ENCODE peak calls at places on chromosomes 4 and X, in six cellular contexts. R is uterus, S is mammary epithelial cell, I is IMR-90, U is neural progenitor cell, P is PC-9. F is an unnamed sample.

GRCh38 chr4:6548201-6548881 is 26.6 kb upstream of the MAN2B2 start:
- DNase-seq in R (no peak), U (peak; percentile 81), P (peak; percentile 70), I (peak; percentile 22), S (peak; percentile 37), F (peak; percentile 57)

GRCh38 chr4:186040316-186040715 is 28.6 kb upstream of the TLR3 start:
- DNase-seq in P (no peak), I (no peak), S (no peak), U (no peak), R (no peak), F (no peak)

GRCh38 chr4:126051709-126052424 is 737.1 kb downstream of the FAT4 start:
- DNase-seq in S (peak; percentile 25), R (no peak), P (no peak), U (no peak), I (peak; percentile 84), F (peak; percentile 72)

GRCh38 chr4:164012396-164013027 is 518.0 kb downstream of the TMA16 start:
- DNase-seq in I (no peak), U (peak; percentile 76), S (peak; percentile 16), P (no peak), R (no peak), F (no peak)

GRCh38 chr4:172770787-172771186 is 397.8 kb upstream of the GALNT7 start:
- DNase-seq in U (no peak), S (no peak), P (no peak), I (no peak), R (no peak), F (no peak)

GRCh38 chrX:151996329-151996728 is 21.9 kb upstream of the GABRE start:
- DNase-seq in P (no peak), R (no peak), U (no peak), I (no peak), S (no peak), F (no peak)

GRCh38 chr4:48445704-48446103 is 37.4 kb upstream of the SLC10A4 start:
- DNase-seq in I (peak; percentile 12), S (no peak), R (no peak), U (no peak), P (peak; percentile 37), F (peak; percentile 27)

GRCh38 chrX:135477576-135477975 is 42.9 kb upstream of the INTS6L start:
- DNase-seq in R (no peak), U (peak; percentile 75), I (peak; percentile 49), P (no peak), S (peak; percentile 61), F (peak; percentile 89)

GRCh38 chrX:16462912-16463311 is 187.0 kb upstream of the S100G start:
- DNase-seq in I (peak; percentile 94), S (no peak), P (no peak), U (no peak), R (peak; percentile 16), F (peak; percentile 46)

GRCh38 chr4:20015825-20016224 is 235.9 kb upstream of the SLIT2 start:
- DNase-seq in S (no peak), I (peak; percentile 80), P (no peak), R (no peak), U (no peak), F (no peak)

GRCh38 chrX:100409316-100410082 is 574 bp downstream of the PCDH19 start:
- DNase-seq in U (peak; percentile 52), I (no peak), S (no peak), P (no peak), R (no peak), F (peak; percentile 11)

GRCh38 chr4:154208424-154208823 is 283.2 kb downstream of the DCHS2 start:
- DNase-seq in I (no peak), S (peak; percentile 48), P (peak; percentile 35), R (no peak), U (no peak), F (peak; percentile 18)

GRCh38 chr4:17544831-17545234 is 29.9 kb downstream of the CLRN2 start:
- DNase-seq in U (no peak), R (no peak), I (no peak), S (no peak), P (no peak), F (no peak)

GRCh38 chr4:17468638-17469221 is 43.2 kb downstream of the QDPR start:
- DNase-seq in I (peak; percentile 44), U (peak; percentile 70), S (no peak), R (no peak), P (no peak), F (peak; percentile 73)

GRCh38 chr4:10738826-10739489 is 54.4 kb upstream of the CLNK start:
- DNase-seq in S (peak; percentile 5), R (no peak), U (no peak), I (peak; percentile 24), P (no peak), F (no peak)

GRCh38 chrX:16722481-16722880 is 3.1 kb downstream of the SYAP1 start:
- DNase-seq in U (no peak), P (no peak), I (peak; percentile 15), R (no peak), S (no peak), F (no peak)

GRCh38 chrX:29229802-29230201 is 642.6 kb downstream of the IL1RAPL1 start:
- DNase-seq in U (no peak), I (peak; percentile 59), S (peak; percentile 35), P (no peak), R (no peak), F (peak; percentile 29)

GRCh38 chrX:41031256-41031967 is 53.8 kb upstream of the USP9X start:
- DNase-seq in I (no peak), U (no peak), R (no peak), S (no peak), P (no peak), F (no peak)

GRCh38 chrX:130170752-130171445 is 863 bp upstream of the RAB33A start:
- DNase-seq in R (peak; percentile 27), S (no peak), P (no peak), U (peak; percentile 77), I (no peak), F (no peak)

GRCh38 chr4:39814403-39815185 is 116.7 kb downstream of the UBE2K start:
- DNase-seq in I (peak; percentile 25), S (peak; percentile 8), U (peak; percentile 26), R (no peak), P (no peak), F (peak; percentile 34)

GRCh38 chrX:9341305-9342201 is 123.3 kb upstream of the TBL1X start:
- DNase-seq in R (peak; percentile 51), P (peak; percentile 77), I (peak; percentile 69), U (peak; percentile 47), S (no peak), F (peak; percentile 69)

GRCh38 chrX:32137525-32137924 is 1065.7 kb upstream of the FTHL17 start:
- DNase-seq in U (peak; percentile 51), S (no peak), I (no peak), P (no peak), R (no peak), F (peak; percentile 3)

GRCh38 chr4:188619456-188620149 is 480.4 kb downstream of the TRIML1 start:
- DNase-seq in I (no peak), R (no peak), P (no peak), S (no peak), U (peak; percentile 27), F (no peak)

GRCh38 chr4:176376032-176376614 is 56.4 kb downstream of the SPCS3 start:
- DNase-seq in U (peak; percentile 41), R (no peak), I (peak; percentile 53), P (no peak), S (no peak), F (peak; percentile 54)

GRCh38 chr4:22679518-22679897 is 13.2 kb upstream of the GBA3 start:
- DNase-seq in U (no peak), I (no peak), P (no peak), S (no peak), R (no peak), F (peak; percentile 5)

GRCh38 chrX:1894656-1895055 is 279.8 kb downstream of the ASMT start:
- DNase-seq in P (no peak), R (no peak), U (no peak), S (no peak), I (no peak), F (no peak)

GRCh38 chr4:121950680-121951569 is 935 bp downstream of the TRPC3 start:
- DNase-seq in P (no peak), I (peak; percentile 18), R (peak; percentile 40), S (no peak), U (peak; percentile 39), F (peak; percentile 6)

GRCh38 chr4:66667249-66667648 is 878.1 kb downstream of the CENPC start:
- DNase-seq in I (no peak), S (no peak), U (no peak), P (no peak), R (no peak), F (no peak)

GRCh38 chrX:10900585-10901289 is 210.4 kb upstream of the HCCS start:
- DNase-seq in U (no peak), R (no peak), I (peak; percentile 58), S (peak; percentile 51), P (no peak), F (peak; percentile 46)
- H3K4me3 ChIP-seq in U (no peak overlapping the region), R (no peak overlapping the region), I (no peak overlapping the region), S (no peak overlapping the region), P (no peak overlapping the region), F (no peak overlapping the region)

DNA sequence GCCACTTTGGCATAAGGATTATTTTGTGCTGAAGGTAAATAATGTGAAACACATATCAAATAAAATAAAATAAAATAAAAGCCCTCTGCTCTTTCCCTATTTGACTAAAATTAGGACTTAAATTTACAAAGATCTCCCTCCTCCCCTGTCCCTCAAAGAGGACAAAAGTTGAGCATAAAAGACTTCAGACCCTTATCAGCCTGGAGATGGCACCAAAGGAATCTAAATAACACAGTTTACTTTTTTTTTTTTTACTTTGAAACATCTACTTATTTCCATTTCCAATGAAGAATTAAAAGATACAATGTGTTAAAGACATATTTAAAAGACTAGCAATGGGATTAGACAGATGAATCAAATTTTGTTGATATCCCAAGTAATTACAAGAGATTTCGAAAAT is 89.7 kb downstream of the EPHA5 start:
- DNase-seq in I (no peak), R (no peak), U (peak; percentile 22), P (no peak), S (no peak), F (peak; percentile 20)
- TF ChIP-seq CTCF in I (no peak), R (no peak), U (peak; percentile 49), P (no peak), S (no peak), F (no peak)

DNA sequence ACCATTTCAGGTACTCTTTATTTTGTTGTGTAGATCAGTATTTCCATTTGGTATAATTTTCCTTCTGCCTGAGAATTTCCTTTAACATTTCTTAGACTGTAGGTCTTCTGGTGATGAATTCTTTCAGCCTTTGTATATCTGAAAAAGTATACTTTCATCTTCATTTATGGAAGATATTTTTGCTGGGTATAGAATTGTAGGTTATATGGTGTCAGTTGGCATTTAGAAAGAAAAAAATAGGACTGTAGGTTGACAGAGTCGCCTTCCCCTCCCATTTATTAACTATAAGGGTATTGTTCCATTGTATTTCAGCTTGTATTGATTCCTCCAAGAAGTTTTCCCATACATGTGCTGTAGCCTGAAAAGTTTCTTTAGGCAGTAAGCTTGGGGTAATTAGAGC is 71.9 kb downstream of the KDM6A start:
- DNase-seq in U (no peak), R (no peak), S (no peak), I (no peak), P (no peak), F (no peak)
- H3K4me3 ChIP-seq in U (no peak overlapping the region), R (no peak overlapping the region), S (no peak overlapping the region), I (no peak overlapping the region), P (no peak overlapping the region), F (no peak overlapping the region)

DNA sequence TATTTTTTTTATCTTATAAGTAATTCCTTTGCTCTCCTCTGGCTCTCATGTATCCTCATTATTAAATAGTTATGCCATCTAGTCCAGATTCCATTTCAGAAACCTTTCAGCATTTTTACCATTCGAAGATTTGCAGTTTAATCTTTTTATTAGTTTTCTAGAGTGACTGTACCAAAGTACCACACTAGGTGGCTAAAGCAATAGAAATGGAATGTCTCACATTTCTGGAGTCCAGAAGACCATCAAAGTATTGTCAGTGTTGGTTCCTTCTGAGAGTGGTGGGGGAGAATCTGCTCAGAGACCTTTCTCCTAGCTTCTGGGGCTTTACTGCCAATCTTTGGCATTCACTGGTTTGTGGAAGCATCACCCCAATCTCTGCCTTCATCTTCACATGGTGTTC is 3.7 kb upstream of the PNMA3 start:
- DNase-seq in R (no peak), P (peak; percentile 6), S (no peak), U (no peak), I (no peak), F (no peak)
- TF ChIP-seq CTCF in R (no peak), P (peak; percentile 56), S (no peak), U (no peak), I (no peak), F (no peak)